ENCODE peak calls at places on chromosomes 4 and X, in eight cellular contexts. A, Q, K, N, I, J, V and T are unnamed samples.

GRCh38 chrX:34365482-34365881 is 233.4 kb upstream of the FAM47A start:
- DNase-seq in A (no peak), Q (no peak), K (no peak), N (no peak), I (no peak), J (no peak), V (no peak), T (no peak)

GRCh38 chr4:84050014-84050413 is 449.1 kb downstream of the NKX6-1 start:
- DNase-seq in A (no peak), Q (no peak), K (no peak), N (no peak), I (no peak), J (no peak), V (peak), T (no peak)

GRCh38 chr4:156677136-156677535 is 294.5 kb downstream of the PDGFC start:
- DNase-seq in A (no peak), Q (peak), K (peak), N (no peak), I (no peak), J (no peak), V (peak), T (peak)

GRCh38 chr4:133095591-133095990 is 53.5 kb upstream of the PCDH10 start:
- DNase-seq in A (no peak), Q (no peak), K (no peak), N (no peak), I (no peak), J (no peak), V (no peak), T (no peak)

GRCh38 chr4:54643172-54643571 is 14.6 kb upstream of the KIT start:
- DNase-seq in A (no peak), Q (no peak), K (peak), N (no peak), I (no peak), J (no peak), V (no peak), T (no peak)

GRCh38 chrX:143500751-143501150 is 16.5 kb downstream of the SPANXN3 start:
- DNase-seq in A (no peak), Q (no peak), K (no peak), N (no peak), I (no peak), J (no peak), V (no peak), T (no peak)

GRCh38 chrX:154457491-154458115 is 478 bp upstream of the PLXNA3 start:
- DNase-seq in A (peak), Q (peak), K (peak), N (no peak), I (no peak), J (peak), V (peak), T (peak)

GRCh38 chr4:88858752-88859151 is 161.1 kb upstream of the NAP1L5 start:
- DNase-seq in A (no peak), Q (no peak), K (no peak), N (no peak), I (no peak), J (peak), V (no peak), T (peak)

GRCh38 chr4:48944659-48945290 is 38.2 kb upstream of the OCIAD2 start:
- DNase-seq in A (no peak), Q (peak), K (peak), N (no peak), I (no peak), J (peak), V (peak), T (no peak)

GRCh38 chr4:108556166-108556565 is 64.2 kb upstream of the RPL34 start:
- DNase-seq in A (no peak), Q (no peak), K (no peak), N (no peak), I (no peak), J (no peak), V (no peak), T (no peak)

GRCh38 chr4:189301692-189302091 is 639.0 kb upstream of the FRG1 start:
- DNase-seq in A (no peak), Q (no peak), K (no peak), N (no peak), I (no peak), J (no peak), V (no peak), T (no peak)

GRCh38 chr4:93730760-93731159 is 97.8 kb upstream of the ATOH1 start:
- DNase-seq in A (no peak), Q (no peak), K (no peak), N (no peak), I (peak), J (no peak), V (no peak), T (no peak)

GRCh38 chrX:1657367-1658082 is 42.7 kb downstream of the ASMT start:
- DNase-seq in A (no peak), Q (no peak), K (peak), N (no peak), I (no peak), J (peak), V (peak), T (peak)

GRCh38 chr4:94253036-94253435 is 45.4 kb downstream of the SMARCAD1 start:
- DNase-seq in A (no peak), Q (no peak), K (no peak), N (no peak), I (no peak), J (no peak), V (no peak), T (no peak)

GRCh38 chrX:22922961-22923360 is 76.8 kb upstream of the DDX53 start:
- DNase-seq in A (no peak), Q (no peak), K (no peak), N (no peak), I (no peak), J (no peak), V (no peak), T (no peak)

GRCh38 chrX:17521871-17522693 is 147.1 kb downstream of the NHS start:
- DNase-seq in A (no peak), Q (peak), K (peak), N (no peak), I (no peak), J (no peak), V (no peak), T (no peak)

GRCh38 chrX:20116575-20117240 is at the start of gene MAP7D2:
- DNase-seq in A (no peak), Q (peak), K (peak), N (no peak), I (no peak), J (no peak), V (no peak), T (no peak)

GRCh38 chr4:139912423-139912822 is 241.6 kb downstream of the MAML3 start:
- DNase-seq in A (no peak), Q (no peak), K (no peak), N (no peak), I (no peak), J (no peak), V (no peak), T (no peak)

GRCh38 chrX:147838465-147839131 is 73.1 kb upstream of the FMR1 start:
- DNase-seq in A (no peak), Q (no peak), K (no peak), N (no peak), I (no peak), J (peak), V (no peak), T (no peak)

GRCh38 chrX:18210470-18210869 is 10.2 kb downstream of the BEND2 start:
- DNase-seq in A (no peak), Q (no peak), K (no peak), N (no peak), I (no peak), J (no peak), V (no peak), T (no peak)

GRCh38 chr4:62260256-62260655 is 1060.1 kb downstream of the ADGRL3 start:
- DNase-seq in A (no peak), Q (no peak), K (no peak), N (no peak), I (no peak), J (no peak), V (no peak), T (no peak)

GRCh38 chr4:62953752-62954151 is 1455.5 kb downstream of the TECRL start:
- DNase-seq in A (no peak), Q (no peak), K (no peak), N (no peak), I (no peak), J (no peak), V (no peak), T (no peak)

GRCh38 chr4:169115897-169116254 is 105.8 kb upstream of the CBR4 start:
- DNase-seq in A (no peak), Q (no peak), K (peak), N (no peak), I (no peak), J (no peak), V (no peak), T (no peak)

GRCh38 chr4:47085661-47086060 is 54.3 kb downstream of the GABRB1 start:
- DNase-seq in A (no peak), Q (no peak), K (no peak), N (no peak), I (no peak), J (no peak), V (peak), T (no peak)

GRCh38 chr4:20512053-20512810 is 188.0 kb upstream of the PACRGL start:
- DNase-seq in A (no peak), Q (no peak), K (no peak), N (no peak), I (no peak), J (no peak), V (no peak), T (no peak)

GRCh38 chr4:105988671-105989070 is 93.4 kb downstream of the NPNT start:
- DNase-seq in A (no peak), Q (no peak), K (no peak), N (no peak), I (no peak), J (no peak), V (no peak), T (no peak)

GRCh38 chrX:134948333-134949241 is 42.2 kb upstream of the SMIM10 start:
- DNase-seq in A (no peak), Q (no peak), K (no peak), N (no peak), I (no peak), J (no peak), V (no peak), T (no peak)

GRCh38 chr4:3413675-3414420 is 27.9 kb upstream of the HGFAC start:
- DNase-seq in A (no peak), Q (no peak), K (no peak), N (peak), I (no peak), J (no peak), V (peak), T (no peak)

DNA sequence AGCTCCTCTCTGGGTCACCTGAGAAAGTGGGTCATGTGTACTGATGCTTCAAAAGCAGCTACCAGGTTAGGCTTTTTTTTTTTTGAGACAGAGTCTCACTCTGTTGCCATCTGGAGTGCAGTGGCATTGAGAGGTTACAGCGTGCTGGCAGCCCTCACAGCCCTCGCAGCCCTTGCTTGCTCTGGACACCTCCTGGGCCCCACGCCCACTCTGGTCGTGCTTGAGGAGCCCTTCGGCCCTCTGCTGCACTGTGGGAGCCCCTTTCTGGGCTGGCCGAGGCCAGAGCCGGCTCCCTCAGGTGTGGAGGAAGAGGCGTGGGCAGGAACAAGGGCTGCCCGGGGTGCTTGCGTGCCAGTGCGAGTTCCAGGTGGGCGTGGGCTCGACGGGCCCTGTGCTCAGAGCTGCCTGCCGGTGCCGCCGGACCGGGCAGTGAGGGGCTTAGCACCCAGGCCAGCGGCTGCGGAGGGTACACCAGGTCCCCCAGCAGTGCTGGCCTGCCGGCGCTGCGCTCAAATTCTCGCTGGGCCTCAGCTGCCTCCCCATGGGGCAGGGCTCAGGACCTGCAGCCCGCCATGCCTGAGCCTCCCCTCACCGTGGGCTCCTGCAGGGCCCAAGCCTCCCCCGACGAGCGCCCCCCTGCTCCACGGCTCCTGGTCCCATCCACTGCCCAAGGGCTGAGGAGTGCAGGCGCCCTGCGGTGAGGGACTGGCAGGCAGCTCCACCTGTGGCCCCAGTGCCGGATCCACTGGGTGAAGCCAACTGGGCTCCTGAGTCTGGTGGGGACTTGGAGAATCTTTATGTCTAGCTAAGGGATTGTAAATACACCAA is 49.3 kb upstream of the IL21 start:
- DNase-seq in A (no peak), Q (no peak), K (no peak), N (no peak), I (no peak), J (no peak), V (no peak), T (no peak)
- TF ChIP-seq CTCF in A (no peak), Q (no peak), K (no peak), N (no peak), I (no peak), J (no peak), V (no peak), T (no peak)

GRCh38 chr4:53014368-53014767 is 152.3 kb downstream of the RASL11B start:
- DNase-seq in A (no peak), Q (no peak), K (no peak), N (no peak), I (no peak), J (no peak), V (no peak), T (no peak)

GRCh38 chr4:53013873-53014272 is 151.8 kb downstream of the RASL11B start:
- DNase-seq in A (no peak), Q (no peak), K (no peak), N (no peak), I (no peak), J (no peak), V (no peak), T (no peak)

GRCh38 chr4:53014881-53015280 is 152.8 kb downstream of the RASL11B start:
- DNase-seq in A (no peak), Q (no peak), K (no peak), N (no peak), I (no peak), J (no peak), V (no peak), T (no peak)

GRCh38 chr4:53016099-53016498 is 154.0 kb downstream of the RASL11B start:
- DNase-seq in A (no peak), Q (no peak), K (no peak), N (no peak), I (no peak), J (no peak), V (no peak), T (no peak)

GRCh38 chr4:53015681-53016080 is 153.6 kb downstream of the RASL11B start:
- DNase-seq in A (no peak), Q (peak), K (peak), N (no peak), I (no peak), J (no peak), V (peak), T (no peak)
- TF ChIP-seq CTCF in A (peak), Q (peak), K (peak), N (peak), I (peak), J (peak), V (peak), T (peak)

GRCh38 chrX:114626323-114626722 is 42.4 kb downstream of the HTR2C start:
- DNase-seq in A (no peak), Q (peak), K (no peak), N (no peak), I (no peak), J (peak), V (no peak), T (no peak)
- TF ChIP-seq CTCF in A (peak), Q (peak), K (peak), N (peak), I (no peak), J (peak), V (no peak), T (peak)

DNA sequence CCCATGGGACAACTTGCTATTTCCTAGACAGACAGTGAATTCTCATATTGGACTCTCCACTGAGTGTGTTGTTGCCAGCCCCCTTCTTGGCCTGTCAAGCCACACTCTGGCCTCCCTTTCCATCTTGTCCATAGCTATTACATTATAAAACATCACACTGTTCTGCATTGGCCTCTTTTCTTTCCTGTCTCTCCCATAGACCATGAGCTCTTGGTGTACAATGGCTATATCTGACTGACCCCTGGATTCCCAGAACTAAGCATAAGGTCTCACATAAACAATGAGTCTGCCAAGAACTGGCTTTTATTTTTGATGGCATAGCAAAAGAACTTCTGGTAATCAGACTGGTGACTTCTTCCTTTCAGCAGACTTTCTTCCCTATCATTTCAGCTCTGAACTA is 23.8 kb downstream of the STARD8 start:
- DNase-seq in A (no peak), Q (no peak), K (no peak), N (no peak), I (no peak), J (no peak), V (no peak), T (no peak)
- TF ChIP-seq CTCF in A (no peak), Q (no peak), K (no peak), N (no peak), I (no peak), J (no peak), V (no peak), T (no peak)

DNA sequence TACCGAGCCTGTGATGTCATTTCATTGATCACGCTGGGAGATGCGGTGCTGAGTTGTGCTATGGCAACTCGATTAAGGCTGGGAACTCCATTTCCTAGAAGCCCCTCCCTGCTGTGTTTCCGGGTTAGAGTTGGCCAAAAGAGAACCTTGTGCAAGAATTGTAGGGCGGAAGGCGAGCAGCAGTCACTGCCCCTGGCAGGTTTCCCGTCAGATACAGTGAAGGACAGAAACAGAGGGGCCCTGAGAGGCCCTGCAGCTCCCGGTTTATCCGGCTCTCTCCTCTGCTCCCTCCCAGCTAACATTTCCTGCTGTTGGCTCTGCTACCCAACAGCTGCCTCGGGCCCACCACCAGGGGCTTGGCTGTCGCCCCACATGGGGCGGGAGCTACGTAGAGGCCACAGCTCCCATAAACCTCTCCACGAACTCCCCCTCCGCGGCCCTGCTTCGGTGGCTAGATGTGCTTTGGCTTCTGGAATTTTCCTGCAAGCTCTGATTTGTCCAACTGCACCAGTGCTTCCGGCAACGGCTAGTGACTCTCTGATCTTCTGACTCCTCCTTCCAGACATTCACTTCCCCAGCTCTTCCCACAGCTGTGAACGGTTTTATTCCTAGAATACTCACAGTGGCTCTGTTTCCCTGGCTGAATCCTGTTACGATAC is 74.9 kb upstream of the USP9X start:
- DNase-seq in A (no peak), Q (peak), K (peak), N (no peak), I (peak), J (peak), V (no peak), T (peak)
- TF ChIP-seq CTCF in A (peak), Q (peak), K (no peak), N (peak), I (peak), J (no peak), V (no peak), T (no peak)

GRCh38 chrX:13898084-13898483 is 81.2 kb upstream of the GPM6B start:
- DNase-seq in A (no peak), Q (peak), K (no peak), N (no peak), I (no peak), J (peak), V (peak), T (no peak)
- TF ChIP-seq CTCF in A (no peak), Q (peak), K (no peak), N (peak), I (no peak), J (peak), V (peak), T (peak)

GRCh38 chrX:55907968-55908607 is 190.5 kb downstream of the RRAGB start:
- DNase-seq in A (peak), Q (no peak), K (peak), N (peak), I (peak), J (peak), V (no peak), T (peak)
- TF ChIP-seq CTCF in A (peak), Q (peak), K (peak), N (peak), I (peak), J (peak), V (no peak), T (peak)

DNA sequence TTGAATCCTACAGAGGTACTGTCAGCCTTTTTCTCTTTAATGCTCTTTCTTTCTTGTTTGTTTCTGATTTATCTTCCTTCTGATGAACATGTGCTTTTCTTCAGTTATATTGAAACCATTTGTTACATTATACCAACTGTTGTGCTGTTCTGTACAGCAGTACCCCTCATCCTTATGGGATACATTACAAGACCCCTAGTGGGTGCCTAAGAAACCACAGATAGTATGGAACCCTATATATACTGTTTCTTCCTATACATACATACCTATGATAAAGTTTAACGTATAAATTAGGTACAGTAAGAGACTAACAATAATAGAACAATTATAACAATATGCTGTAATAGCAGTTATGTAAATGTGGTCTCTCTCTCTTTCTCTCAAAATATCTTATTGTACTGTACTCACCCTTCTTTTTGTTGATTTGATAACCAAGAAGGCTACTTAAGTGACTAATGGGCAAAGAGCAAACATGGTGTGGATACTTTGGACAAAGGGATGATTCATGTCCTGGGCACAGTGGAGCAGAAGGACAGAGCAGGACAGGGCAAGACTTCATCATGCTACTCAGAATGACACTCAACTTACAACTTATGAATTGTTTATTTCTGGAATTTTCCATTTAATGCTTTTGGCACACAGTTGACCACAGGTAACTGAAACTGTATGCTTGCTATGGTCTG is 10.7 kb upstream of the YIPF7 start:
- DNase-seq in A (no peak), Q (no peak), K (no peak), N (no peak), I (no peak), J (no peak), V (no peak), T (no peak)
- TF ChIP-seq CTCF in A (no peak), Q (no peak), K (no peak), N (no peak), I (no peak), J (no peak), V (no peak), T (no peak)

DNA sequence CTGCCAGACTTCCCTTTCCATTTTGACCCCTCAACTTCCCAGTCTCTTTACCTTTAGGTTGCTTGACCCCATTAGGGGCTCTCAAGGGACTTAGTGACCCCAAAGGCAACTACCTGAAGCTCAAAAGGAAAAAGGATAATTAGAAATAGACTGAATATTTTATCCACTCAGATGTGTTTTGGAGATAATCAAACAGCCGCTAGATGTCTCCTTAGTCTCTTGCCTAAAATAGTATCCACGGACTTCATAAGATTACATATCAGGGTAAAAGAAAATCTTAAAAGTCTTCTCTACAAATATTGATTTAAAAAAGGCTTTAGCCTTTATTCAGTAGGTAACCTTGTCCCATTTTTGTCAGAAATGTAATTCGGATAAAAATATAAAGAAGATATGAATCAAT is 21.0 kb upstream of the RHOXF2 start:
- DNase-seq in A (no peak), Q (no peak), K (no peak), N (no peak), I (no peak), J (no peak), V (no peak), T (no peak)
- TF ChIP-seq CTCF in A (no peak), Q (peak), K (no peak), N (no peak), I (no peak), J (no peak), V (no peak), T (peak)